ENCODE peak calls at places on chromosome 14, in five cellular contexts. One of them, this sample, is unnamed.

GRCh38 chr14:51382506-51382905 is 142.5 kb downstream of the TMX1 start:
- DNase-seq in BJ: no peak
- DNase-seq in heart right ventricle: no peak
- DNase-seq in AG04450: no peak
- DNase-seq in astrocyte of the spinal cord: no peak
- DNase-seq in this sample: no peak

GRCh38 chr14:103696466-103697071 is 18.7 kb downstream of the XRCC3 start:
- DNase-seq in heart right ventricle: peak; percentile 81
- DNase-seq in AG04450: peak; percentile 73
- DNase-seq in BJ: no peak
- DNase-seq in astrocyte of the spinal cord: peak; percentile 69
- DNase-seq in this sample: no peak

GRCh38 chr14:96098309-96098998 is 59.3 kb downstream of the C14orf132 start:
- DNase-seq in astrocyte of the spinal cord: peak; percentile 53
- DNase-seq in BJ: no peak
- DNase-seq in heart right ventricle: no peak
- DNase-seq in AG04450: peak; percentile 47
- DNase-seq in this sample: no peak

GRCh38 chr14:77024171-77024627 is 4.3 kb downstream of the IRF2BPL start:
- DNase-seq in AG04450: no peak
- DNase-seq in astrocyte of the spinal cord: peak; percentile 51
- DNase-seq in BJ: no peak
- DNase-seq in heart right ventricle: no peak
- DNase-seq in this sample: no peak

GRCh38 chr14:50590464-50590863 is 30.5 kb downstream of the ATL1 start:
- DNase-seq in heart right ventricle: no peak
- DNase-seq in astrocyte of the spinal cord: no peak
- DNase-seq in AG04450: no peak
- DNase-seq in BJ: no peak
- DNase-seq in this sample: no peak

GRCh38 chr14:30482270-30482669 is 76.7 kb upstream of the G2E3 start:
- DNase-seq in astrocyte of the spinal cord: no peak
- DNase-seq in BJ: no peak
- DNase-seq in AG04450: no peak
- DNase-seq in heart right ventricle: no peak
- DNase-seq in this sample: no peak

GRCh38 chr14:69750495-69750894 is 16.4 kb upstream of the SRSF5 start:
- DNase-seq in AG04450: no peak
- DNase-seq in heart right ventricle: no peak
- DNase-seq in BJ: no peak
- DNase-seq in astrocyte of the spinal cord: no peak
- DNase-seq in this sample: no peak

GRCh38 chr14:89303452-89304435 is 113.3 kb downstream of the FOXN3 start:
- DNase-seq in heart right ventricle: peak; percentile 29
- DNase-seq in BJ: peak; percentile 68
- DNase-seq in AG04450: peak; percentile 82
- DNase-seq in astrocyte of the spinal cord: peak; percentile 90
- DNase-seq in this sample: peak; percentile 31

GRCh38 chr14:70317969-70318634 is 41.4 kb downstream of the COX16 start:
- DNase-seq in BJ: peak; percentile 4
- DNase-seq in AG04450: peak; percentile 20
- DNase-seq in astrocyte of the spinal cord: peak; percentile 54
- DNase-seq in heart right ventricle: no peak
- DNase-seq in this sample: peak; percentile 23

GRCh38 chr14:24741871-24742270 is 107.9 kb upstream of the GZMB start:
- DNase-seq in AG04450: no peak
- DNase-seq in BJ: no peak
- DNase-seq in heart right ventricle: no peak
- DNase-seq in astrocyte of the spinal cord: peak; percentile 20
- DNase-seq in this sample: peak; percentile 19

GRCh38 chr14:61927015-61927414 is 164.8 kb downstream of the SNAPC1 start:
- DNase-seq in BJ: peak; percentile 59
- DNase-seq in AG04450: peak; percentile 30
- DNase-seq in astrocyte of the spinal cord: peak; percentile 60
- DNase-seq in heart right ventricle: no peak
- DNase-seq in this sample: peak; percentile 46

GRCh38 chr14:93984987-93985410 is 8.6 kb upstream of the ASB2 start:
- DNase-seq in AG04450: peak; percentile 85
- DNase-seq in BJ: peak; percentile 62
- DNase-seq in heart right ventricle: no peak
- DNase-seq in astrocyte of the spinal cord: peak; percentile 70
- DNase-seq in this sample: no peak

GRCh38 chr14:63524537-63525155 is 18.5 kb downstream of the PPP2R5E start:
- DNase-seq in BJ: no peak
- DNase-seq in AG04450: no peak
- DNase-seq in heart right ventricle: no peak
- DNase-seq in astrocyte of the spinal cord: no peak
- DNase-seq in this sample: peak; percentile 64

GRCh38 chr14:60721331-60722162 is 2.6 kb downstream of the SIX4 start:
- DNase-seq in AG04450: no peak
- DNase-seq in BJ: no peak
- DNase-seq in heart right ventricle: peak; percentile 37
- DNase-seq in astrocyte of the spinal cord: peak; percentile 79
- DNase-seq in this sample: no peak

GRCh38 chr14:23590198-23590597 is 11.6 kb upstream of the JPH4 start:
- DNase-seq in astrocyte of the spinal cord: no peak
- DNase-seq in AG04450: no peak
- DNase-seq in heart right ventricle: no peak
- DNase-seq in BJ: no peak
- DNase-seq in this sample: no peak

GRCh38 chr14:102916347-102917055 is 6.0 kb upstream of the AMN start:
- DNase-seq in AG04450: no peak
- DNase-seq in astrocyte of the spinal cord: no peak
- DNase-seq in heart right ventricle: no peak
- DNase-seq in BJ: no peak
- DNase-seq in this sample: no peak

GRCh38 chr14:58059121-58059520 is 92.9 kb downstream of the ARMH4 start:
- DNase-seq in heart right ventricle: no peak
- DNase-seq in BJ: no peak
- DNase-seq in astrocyte of the spinal cord: no peak
- DNase-seq in AG04450: no peak
- DNase-seq in this sample: no peak

GRCh38 chr14:24911324-24912095 is 138.4 kb downstream of the STXBP6 start:
- DNase-seq in BJ: peak; percentile 69
- DNase-seq in AG04450: no peak
- DNase-seq in heart right ventricle: no peak
- DNase-seq in astrocyte of the spinal cord: peak; percentile 60
- DNase-seq in this sample: peak; percentile 52

GRCh38 chr14:79510659-79511058 is 700.6 kb downstream of the DIO2 start:
- DNase-seq in BJ: peak; percentile 59
- DNase-seq in AG04450: peak; percentile 6
- DNase-seq in astrocyte of the spinal cord: peak; percentile 57
- DNase-seq in heart right ventricle: no peak
- DNase-seq in this sample: peak; percentile 35

GRCh38 chr14:104735830-104736642 is 12.0 kb downstream of the ADSS1 start:
- DNase-seq in BJ: peak; percentile 29
- DNase-seq in heart right ventricle: peak; percentile 88
- DNase-seq in astrocyte of the spinal cord: no peak
- DNase-seq in AG04450: no peak
- DNase-seq in this sample: no peak

GRCh38 chr14:100893760-100894159 is 9.8 kb downstream of the RTL1 start:
- DNase-seq in BJ: no peak
- DNase-seq in heart right ventricle: no peak
- DNase-seq in astrocyte of the spinal cord: no peak
- DNase-seq in AG04450: no peak
- DNase-seq in this sample: no peak

GRCh38 chr14:24051789-24052655 is at the start of gene CARMIL3:
- DNase-seq in astrocyte of the spinal cord: peak; percentile 31
- DNase-seq in BJ: no peak
- DNase-seq in AG04450: peak; percentile 16
- DNase-seq in heart right ventricle: peak; percentile 71
- DNase-seq in this sample: no peak

GRCh38 chr14:29926701-29927595 is 699 bp downstream of the PRKD1 start:
- DNase-seq in astrocyte of the spinal cord: peak; percentile 49
- DNase-seq in AG04450: no peak
- DNase-seq in heart right ventricle: peak; percentile 67
- DNase-seq in BJ: no peak
- DNase-seq in this sample: no peak

GRCh38 chr14:70652871-70653270 is 11.2 kb downstream of the TTC9 start:
- DNase-seq in heart right ventricle: no peak
- DNase-seq in astrocyte of the spinal cord: no peak
- DNase-seq in BJ: no peak
- DNase-seq in AG04450: no peak
- DNase-seq in this sample: no peak

GRCh38 chr14:76811561-76811960 is 1.1 kb downstream of the ANGEL1 start:
- DNase-seq in BJ: no peak
- DNase-seq in AG04450: no peak
- DNase-seq in astrocyte of the spinal cord: peak; percentile 7
- DNase-seq in heart right ventricle: no peak
- DNase-seq in this sample: no peak

GRCh38 chr14:94089479-94089878 is 8.4 kb downstream of the IFI27L1 start:
- DNase-seq in BJ: no peak
- DNase-seq in astrocyte of the spinal cord: no peak
- DNase-seq in AG04450: no peak
- DNase-seq in heart right ventricle: no peak
- DNase-seq in this sample: no peak

GRCh38 chr14:23935158-23935557 is 18.4 kb upstream of the DHRS4 start:
- DNase-seq in heart right ventricle: no peak
- DNase-seq in AG04450: no peak
- DNase-seq in BJ: no peak
- DNase-seq in astrocyte of the spinal cord: no peak
- DNase-seq in this sample: no peak

GRCh38 chr14:61699092-61699491 is 3.8 kb downstream of the HIF1A start:
- DNase-seq in heart right ventricle: no peak
- DNase-seq in astrocyte of the spinal cord: no peak
- DNase-seq in BJ: no peak
- DNase-seq in AG04450: no peak
- DNase-seq in this sample: no peak

GRCh38 chr14:54420478-54421116 is 20.6 kb downstream of the CNIH1 start:
- DNase-seq in AG04450: no peak
- DNase-seq in BJ: no peak
- DNase-seq in astrocyte of the spinal cord: peak; percentile 64
- DNase-seq in heart right ventricle: no peak
- DNase-seq in this sample: no peak

GRCh38 chr14:68910540-68910939 is 68.6 kb downstream of the ACTN1 start:
- DNase-seq in AG04450: no peak
- DNase-seq in heart right ventricle: no peak
- DNase-seq in BJ: no peak
- DNase-seq in astrocyte of the spinal cord: peak; percentile 40
- DNase-seq in this sample: no peak

GRCh38 chr14:93207468-93208308 is 632 bp downstream of the UBR7 start:
- DNase-seq in AG04450: no peak
- DNase-seq in heart right ventricle: no peak
- DNase-seq in BJ: no peak
- DNase-seq in astrocyte of the spinal cord: peak; percentile 66
- DNase-seq in this sample: no peak

GRCh38 chr14:71856199-71856919 is 75.9 kb upstream of the RGS6 start:
- DNase-seq in heart right ventricle: no peak
- DNase-seq in BJ: no peak
- DNase-seq in astrocyte of the spinal cord: no peak
- DNase-seq in AG04450: no peak
- DNase-seq in this sample: no peak

GRCh38 chr14:20494935-20495766 is 10.2 kb upstream of the RNASE10 start:
- DNase-seq in BJ: no peak
- DNase-seq in astrocyte of the spinal cord: no peak
- DNase-seq in heart right ventricle: no peak
- DNase-seq in AG04450: no peak
- DNase-seq in this sample: no peak
- H3K4me3 ChIP-seq in BJ: no peak overlapping the region
- H3K4me3 ChIP-seq in astrocyte of the spinal cord: no peak overlapping the region
- H3K4me3 ChIP-seq in heart right ventricle: no peak overlapping the region
- H3K4me3 ChIP-seq in AG04450: no peak overlapping the region
- H3K4me3 ChIP-seq in this sample: no peak overlapping the region

GRCh38 chr14:65100905-65101541 is 1.3 kb downstream of the MAX start:
- DNase-seq in astrocyte of the spinal cord: no peak
- DNase-seq in AG04450: no peak
- DNase-seq in heart right ventricle: no peak
- DNase-seq in BJ: no peak
- DNase-seq in this sample: no peak

GRCh38 chr14:65102441-65103149 is at the start of gene MAX:
- DNase-seq in AG04450: peak; percentile 96
- DNase-seq in BJ: peak; percentile 92
- DNase-seq in astrocyte of the spinal cord: peak; percentile 99
- DNase-seq in heart right ventricle: peak; percentile 97
- DNase-seq in this sample: peak; percentile 79

GRCh38 chr14:65104791-65105190 is 2.5 kb upstream of the MAX start:
- DNase-seq in astrocyte of the spinal cord: no peak
- DNase-seq in BJ: no peak
- DNase-seq in heart right ventricle: no peak
- DNase-seq in AG04450: no peak
- DNase-seq in this sample: no peak

GRCh38 chr14:65101631-65102440 is 481 bp downstream of the MAX start:
- DNase-seq in heart right ventricle: peak; percentile 31
- DNase-seq in BJ: no peak
- DNase-seq in astrocyte of the spinal cord: no peak
- DNase-seq in AG04450: no peak
- DNase-seq in this sample: no peak

GRCh38 chr14:65103150-65103760 is 938 bp upstream of the MAX start:
- DNase-seq in AG04450: no peak
- DNase-seq in BJ: no peak
- DNase-seq in heart right ventricle: no peak
- DNase-seq in astrocyte of the spinal cord: no peak
- DNase-seq in this sample: no peak
- TF ChIP-seq CTCF in AG04450: peak; percentile 15
- TF ChIP-seq CTCF in BJ: no peak
- TF ChIP-seq CTCF in heart right ventricle: no peak
- TF ChIP-seq CTCF in astrocyte of the spinal cord: peak; percentile 5
- TF ChIP-seq CTCF in this sample: no peak

DNA sequence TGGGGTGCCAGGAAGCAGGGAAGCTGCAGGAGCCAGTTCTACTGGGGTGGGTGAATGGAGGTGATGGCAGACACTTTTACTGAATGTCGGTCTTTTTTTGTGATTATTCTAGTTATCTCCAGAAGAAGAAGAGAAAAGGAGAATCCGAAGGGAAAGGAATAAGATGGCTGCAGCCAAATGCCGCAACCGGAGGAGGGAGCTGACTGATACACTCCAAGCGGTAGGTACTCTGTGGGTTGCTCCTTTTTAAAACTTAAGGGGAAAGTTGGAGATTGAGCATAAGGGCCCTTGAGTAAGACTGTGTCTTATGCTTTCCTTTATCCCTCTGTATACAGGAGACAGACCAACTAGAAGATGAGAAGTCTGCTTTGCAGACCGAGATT is 1.8 kb downstream of the FOS start:
- DNase-seq in heart right ventricle: no peak
- DNase-seq in AG04450: no peak
- DNase-seq in BJ: no peak
- DNase-seq in astrocyte of the spinal cord: no peak
- DNase-seq in this sample: no peak
- H3K4me3 ChIP-seq in heart right ventricle: peak overlapping the region; percentile 88
- H3K4me3 ChIP-seq in AG04450: peak overlapping the region; percentile 90
- H3K4me3 ChIP-seq in BJ: peak overlapping the region; percentile 87
- H3K4me3 ChIP-seq in astrocyte of the spinal cord: peak overlapping the region; percentile 68
- H3K4me3 ChIP-seq in this sample: peak overlapping the region; percentile 90

DNA sequence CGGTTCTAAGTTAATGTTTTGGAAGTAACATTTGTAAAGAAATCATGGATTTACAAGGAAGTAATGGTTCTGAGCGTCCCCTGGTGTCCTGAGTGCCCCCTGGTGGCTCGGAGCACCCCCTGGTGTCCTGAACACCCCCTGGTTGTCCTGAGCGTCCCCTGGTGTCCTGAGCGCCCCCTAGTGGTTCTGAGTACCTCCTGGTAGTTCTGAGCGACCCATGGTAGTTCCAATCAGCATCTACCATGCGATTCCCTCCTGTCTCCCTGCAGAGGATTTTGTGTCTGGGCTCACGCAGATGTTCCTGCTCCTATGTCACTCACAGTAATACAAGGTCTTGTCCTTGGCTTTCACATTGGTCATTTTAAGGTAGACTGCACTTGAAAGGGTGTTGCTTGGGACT is 1352.9 kb downstream of the TMEM121 start:
- DNase-seq in BJ: no peak
- DNase-seq in astrocyte of the spinal cord: no peak
- DNase-seq in AG04450: no peak
- DNase-seq in heart right ventricle: peak; percentile 19
- DNase-seq in this sample: no peak
- TF ChIP-seq CTCF in BJ: peak; percentile 8
- TF ChIP-seq CTCF in astrocyte of the spinal cord: no peak
- TF ChIP-seq CTCF in AG04450: no peak
- TF ChIP-seq CTCF in heart right ventricle: peak; percentile 48
- TF ChIP-seq CTCF in this sample: peak; percentile 91

This sample was measured in epithelial cell of proximal tubule.